ENCODE peak calls at places on chromosomes 11 and 22, in seven cellular contexts. H, V, U, E, S, X and K are unnamed samples.

GRCh38 chr11:132564120-132564519 is 968.2 kb downstream of the OPCML start:
- DNase-seq in S (no peak), X (no peak), V (no peak), E (no peak), U (no peak), H (no peak), K (no peak)

GRCh38 chr11:13329670-13330401 is 52.2 kb downstream of the BMAL1 start:
- DNase-seq in V (no peak), E (no peak), H (no peak), X (no peak), U (no peak), S (no peak), K (no peak)

GRCh38 chr11:44400431-44400830 is 90.5 kb upstream of the ALX4 start:
- DNase-seq in E (no peak), S (no peak), H (no peak), U (no peak), X (no peak), V (no peak), K (no peak)

GRCh38 chr11:17851697-17852096 is 117.1 kb downstream of the KCNC1 start:
- DNase-seq in V (no peak), E (no peak), X (no peak), H (no peak), S (no peak), U (no peak), K (no peak)

GRCh38 chr11:85167471-85167870 is 459.7 kb downstream of the DLG2 start:
- DNase-seq in X (no peak), S (no peak), V (no peak), E (no peak), H (no peak), U (no peak), K (no peak)

GRCh38 chr11:45928535-45929215 is 6.2 kb downstream of the LARGE2 start:
- DNase-seq in V (no peak), S (no peak), H (no peak), E (peak; percentile 22), U (no peak), X (no peak), K (no peak)

GRCh38 chr11:2451336-2451735 is 6.5 kb downstream of the KCNQ1 start:
- DNase-seq in V (no peak), U (no peak), H (no peak), S (no peak), E (peak; percentile 7), X (no peak), K (no peak)

GRCh38 chr11:7572001-7572712 is 58.4 kb downstream of the PPFIBP2 start:
- DNase-seq in U (no peak), V (no peak), S (no peak), H (no peak), E (no peak), X (no peak), K (no peak)

GRCh38 chr11:57761301-57762234 is at the start of gene CTNND1:
- DNase-seq in E (peak; percentile 89), X (peak; percentile 94), V (no peak), S (peak; percentile 96), U (peak; percentile 94), H (no peak), K (peak; percentile 89)

GRCh38 chr11:99208813-99209212 is 188.1 kb downstream of the CNTN5 start:
- DNase-seq in U (no peak), V (no peak), X (no peak), H (no peak), S (no peak), E (no peak), K (no peak)

GRCh38 chr11:6586434-6587359 is 16.7 kb downstream of the RRP8 start:
- DNase-seq in E (no peak), S (no peak), H (no peak), V (no peak), U (no peak), X (no peak), K (no peak)

GRCh38 chr11:128669491-128669890 is 24.4 kb upstream of the FLI1 start:
- DNase-seq in E (no peak), S (peak; percentile 54), X (no peak), V (no peak), H (no peak), U (peak; percentile 35), K (no peak)

GRCh38 chr22:19149047-19149883 is 827 bp downstream of the GSC2 start:
- DNase-seq in V (peak; percentile 19), S (no peak), X (no peak), U (no peak), E (no peak), H (no peak), K (no peak)